ENCODE peak calls at places on chromosome 19, in eight cellular contexts. M is cardiac muscle cell, P is DND-41, W is H1, G is fibroblast of pulmonary artery, R is heart right ventricle, S is retinal pigment epithelial cell, O is GM13977. X is an unnamed sample.

GRCh38 chr19:45472557-45473365 is 5.0 kb downstream of the FOSB start:
- DNase-seq in R (no peak), O (no peak), W (peak; percentile 70), S (no peak), P (no peak), G (peak; percentile 36), M (peak; percentile 39), X (no peak)

GRCh38 chr19:15323496-15324235 is 8.7 kb downstream of the BRD4 start:
- DNase-seq in P (no peak), W (no peak), G (peak; percentile 67), O (no peak), S (no peak), M (peak; percentile 74), R (peak; percentile 45), X (no peak)

GRCh38 chr19:30269638-30270037 is 102.5 kb upstream of the ZNF536 start:
- DNase-seq in M (no peak), S (no peak), G (no peak), R (no peak), O (no peak), W (no peak), P (no peak), X (no peak)

GRCh38 chr19:50333235-50333736 is 4.1 kb upstream of the KCNC3 start:
- DNase-seq in G (peak; percentile 78), R (peak; percentile 87), S (peak; percentile 62), M (peak; percentile 92), O (peak; percentile 91), P (no peak), W (peak; percentile 93), X (peak; percentile 87)

GRCh38 chr19:55322495-55322894 is 2.6 kb downstream of the TMEM150B start:
- DNase-seq in P (no peak), M (no peak), G (no peak), R (no peak), O (no peak), W (no peak), S (no peak), X (no peak)

GRCh38 chr19:22528956-22529355 is 105.2 kb upstream of the ZNF492 start:
- DNase-seq in M (no peak), G (no peak), S (no peak), R (no peak), O (no peak), W (no peak), P (no peak), X (no peak)

GRCh38 chr19:45450042-45450380 is 17.8 kb upstream of the FOSB start:
- DNase-seq in P (no peak), O (no peak), S (no peak), M (no peak), G (no peak), W (no peak), R (no peak), X (no peak)

GRCh38 chr19:45451181-45451849 is 16.5 kb upstream of the FOSB start:
- DNase-seq in G (peak; percentile 62), O (peak; percentile 30), M (peak; percentile 72), W (no peak), R (no peak), P (peak; percentile 48), S (no peak), X (no peak)

GRCh38 chr19:15265849-15266248 is 33.6 kb upstream of the EPHX3 start:
- DNase-seq in M (peak; percentile 99), O (no peak), P (no peak), W (no peak), G (peak; percentile 98), R (peak; percentile 91), S (no peak), X (no peak)

GRCh38 chr19:3375221-3376088 is 9.1 kb downstream of the NFIC start:
- DNase-seq in P (no peak), G (peak; percentile 67), O (no peak), W (no peak), S (no peak), M (peak; percentile 74), R (peak; percentile 84), X (no peak)

GRCh38 chr19:18701250-18701608 is 17.7 kb downstream of the CRTC1 start:
- DNase-seq in M (no peak), R (no peak), W (no peak), O (no peak), G (no peak), S (no peak), P (no peak), X (no peak)

GRCh38 chr19:38693380-38694223 is 46.2 kb downstream of the ACTN4 start:
- DNase-seq in R (no peak), M (peak; percentile 76), O (peak; percentile 70), W (no peak), P (peak; percentile 27), S (peak; percentile 94), G (peak; percentile 81), X (peak; percentile 67)

GRCh38 chr19:2820112-2820702 is 539 bp downstream of the ZNF554 start:
- DNase-seq in R (no peak), S (no peak), M (no peak), P (peak; percentile 43), W (no peak), O (peak; percentile 66), G (no peak), X (no peak)

GRCh38 chr19:55519461-55520311 is 17.2 kb downstream of the SBK2 start:
- DNase-seq in R (no peak), O (no peak), M (peak; percentile 46), P (no peak), G (peak; percentile 72), W (no peak), S (no peak), X (no peak)

GRCh38 chr19:3632739-3633558 is 6.4 kb upstream of the CACTIN start:
- DNase-seq in R (no peak), S (no peak), O (no peak), G (no peak), P (no peak), W (no peak), M (no peak), X (no peak)

GRCh38 chr19:48490980-48491792 is 20.4 kb downstream of the LMTK3 start:
- DNase-seq in S (no peak), P (peak; percentile 80), R (no peak), O (peak; percentile 96), G (no peak), M (no peak), W (peak; percentile 87), X (peak; percentile 97)

GRCh38 chr19:56765107-56765506 is 75.4 kb downstream of the PEG3 start:
- DNase-seq in P (no peak), G (no peak), S (no peak), O (no peak), M (peak; percentile 25), R (peak; percentile 76), W (no peak), X (no peak)

GRCh38 chr19:32404939-32405430 is 585 bp upstream of the DPY19L3 start:
- DNase-seq in W (peak; percentile 67), G (peak; percentile 41), R (peak; percentile 80), O (no peak), M (peak; percentile 52), P (no peak), S (no peak), X (no peak)

GRCh38 chr19:50268046-50268445 is 61.1 kb downstream of the KCNC3 start:
- DNase-seq in S (no peak), M (peak; percentile 13), W (no peak), G (peak; percentile 5), R (no peak), P (no peak), O (no peak), X (no peak)

GRCh38 chr19:45117167-45117594 is 24.2 kb downstream of the PPP1R37 start:
- DNase-seq in S (no peak), G (no peak), O (peak; percentile 67), W (no peak), P (peak; percentile 88), R (no peak), M (peak; percentile 22), X (peak; percentile 67)

GRCh38 chr19:58182577-58182988 is 278 bp upstream of the ZNF274 start:
- DNase-seq in G (no peak), S (no peak), W (no peak), P (peak; percentile 82), O (peak; percentile 95), M (no peak), R (peak; percentile 89), X (peak; percentile 94)

GRCh38 chr19:56263319-56263718 is 9.2 kb upstream of the EDDM13 start:
- DNase-seq in M (no peak), R (no peak), G (no peak), S (no peak), O (no peak), W (no peak), P (no peak), X (no peak)

GRCh38 chr19:39871362-39871761 is 25.2 kb upstream of the FBL start:
- DNase-seq in R (no peak), G (no peak), O (no peak), P (no peak), W (no peak), S (no peak), M (no peak), X (no peak)

GRCh38 chr19:16836115-16836905 is 7.1 kb downstream of the SIN3B start:
- DNase-seq in S (no peak), M (peak; percentile 18), P (no peak), O (peak; percentile 65), W (no peak), R (no peak), G (no peak), X (peak; percentile 76)
- TF ChIP-seq CTCF in S (peak; percentile 22), M (peak; percentile 19), P (peak; percentile 30), O (peak; percentile 48), W (peak; percentile 58), R (no peak), G (no peak), X (peak; percentile 25)

DNA sequence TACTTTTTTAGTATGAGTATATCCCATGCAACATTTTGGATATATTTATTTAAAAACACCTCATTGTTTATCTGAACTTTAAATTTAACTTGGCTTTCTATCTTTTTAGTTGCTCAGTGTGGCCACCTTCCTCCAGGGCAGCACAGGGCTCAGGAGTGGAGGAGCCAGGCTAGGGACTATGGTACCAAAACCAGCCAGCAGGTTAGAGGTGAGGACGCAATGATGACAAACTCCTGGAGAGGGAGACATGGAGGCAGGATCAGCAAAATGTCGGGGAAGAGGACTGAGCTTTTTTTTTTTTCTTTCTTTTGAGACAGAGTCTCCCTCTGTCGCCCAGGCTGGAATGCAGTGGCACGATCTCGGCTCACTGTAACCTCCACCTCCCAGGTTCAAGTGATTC is 29.6 kb upstream of the CALM3 start:
- DNase-seq in P (peak; percentile 37), M (peak; percentile 15), R (no peak), O (no peak), S (no peak), W (peak; percentile 66), G (peak; percentile 28), X (no peak)
- TF ChIP-seq CTCF in P (peak; percentile 50), M (no peak), R (no peak), O (no peak), S (peak; percentile 41), W (peak; percentile 95), G (peak; percentile 35), X (no peak)

GRCh38 chr19:1131718-1132552 is 28.1 kb downstream of the GPX4 start:
- DNase-seq in G (peak; percentile 92), O (peak; percentile 92), P (peak; percentile 78), W (no peak), S (peak; percentile 60), M (peak; percentile 94), R (peak; percentile 83), X (peak; percentile 93)
- TF ChIP-seq CTCF in G (peak; percentile 4), O (peak; percentile 7), P (no peak), W (no peak), S (peak; percentile 14), M (peak; percentile 27), R (peak; percentile 44), X (no peak)

DNA sequence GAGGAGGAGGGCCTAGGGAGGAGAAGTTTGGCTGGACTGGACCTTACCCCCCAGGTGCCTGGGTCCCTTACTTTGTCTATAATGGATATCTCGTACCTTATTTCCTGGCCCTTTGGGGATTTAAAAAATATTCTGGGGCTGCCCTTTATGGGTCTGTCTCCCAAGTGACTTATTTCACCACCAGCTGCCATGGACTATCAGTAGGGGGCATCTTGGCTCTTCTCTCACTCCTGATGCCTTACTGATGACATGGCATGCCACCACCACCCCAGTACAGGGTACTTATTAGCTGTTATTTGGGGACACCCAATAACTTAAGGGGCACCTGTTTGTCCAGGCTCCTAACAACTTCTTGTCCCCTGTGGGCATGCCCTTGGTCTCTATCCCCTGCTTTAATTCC is 38.0 kb downstream of the NFIX start:
- DNase-seq in W (no peak), P (no peak), S (no peak), R (no peak), O (no peak), G (no peak), M (no peak), X (no peak)
- TF ChIP-seq CTCF in W (peak; percentile 11), P (peak; percentile 16), S (peak; percentile 28), R (peak; percentile 24), O (no peak), G (peak; percentile 19), M (peak; percentile 25), X (no peak)

X was measured in GM20000.